ENCODE peak calls at places on chromosomes 4 and X, in nine cellular contexts. D, Y, E, F, Z, T, O, I and A are unnamed samples.

GRCh38 chr4:89222171-89222570 is 85.4 kb downstream of the GPRIN3 start:
- DNase-seq in D (no peak), Y (no peak), E (no peak), F (no peak), Z (no peak), T (no peak), O (no peak), I (no peak), A (no peak)

GRCh38 chrX:117768861-117769604 is 347.6 kb downstream of the KLHL13 start:
- DNase-seq in D (no peak), Y (no peak), E (no peak), F (no peak), Z (no peak), T (no peak), O (no peak), I (no peak), A (no peak)

GRCh38 chr4:168167714-168168284 is 75.5 kb downstream of the ANXA10 start:
- DNase-seq in D (no peak), Y (no peak), E (no peak), F (no peak), Z (no peak), T (no peak), O (no peak), I (no peak), A (no peak)

GRCh38 chrX:150363561-150364346 is 637 bp downstream of the MAMLD1 start:
- DNase-seq in D (no peak), Y (no peak), E (peak), F (peak), Z (no peak), T (no peak), O (peak), I (no peak), A (no peak)

GRCh38 chrX:133670394-133670793 is 255.1 kb upstream of the GPC4 start:
- DNase-seq in D (no peak), Y (no peak), E (no peak), F (peak), Z (no peak), T (no peak), O (no peak), I (no peak), A (no peak)

GRCh38 chr4:2269206-2269531 is 7.3 kb upstream of the MXD4 start:
- DNase-seq in D (no peak), Y (no peak), E (no peak), F (no peak), Z (no peak), T (no peak), O (no peak), I (no peak), A (no peak)

GRCh38 chr4:155582971-155583437 is 83.6 kb upstream of the GUCY1A1 start:
- DNase-seq in D (no peak), Y (no peak), E (no peak), F (no peak), Z (no peak), T (no peak), O (no peak), I (no peak), A (no peak)

GRCh38 chrX:132119821-132120220 is 8.0 kb downstream of the FRMD7 start:
- DNase-seq in D (no peak), Y (no peak), E (no peak), F (peak), Z (no peak), T (no peak), O (no peak), I (no peak), A (no peak)

GRCh38 chr4:92064574-92064973 is 239.2 kb upstream of the GRID2 start:
- DNase-seq in D (no peak), Y (no peak), E (no peak), F (no peak), Z (no peak), T (no peak), O (no peak), I (no peak), A (no peak)

GRCh38 chr4:12495211-12495610 is 988.9 kb downstream of the RAB28 start:
- DNase-seq in D (no peak), Y (no peak), E (no peak), F (no peak), Z (no peak), T (no peak), O (no peak), I (no peak), A (no peak)

GRCh38 chr4:169404959-169405358 is 134.2 kb upstream of the SH3RF1 start:
- DNase-seq in D (no peak), Y (no peak), E (no peak), F (no peak), Z (no peak), T (no peak), O (no peak), I (no peak), A (no peak)

GRCh38 chr4:11729548-11729947 is 300.9 kb upstream of the HS3ST1 start:
- DNase-seq in D (no peak), Y (no peak), E (no peak), F (no peak), Z (no peak), T (no peak), O (no peak), I (no peak), A (no peak)

GRCh38 chrX:23372220-23372902 is 37.7 kb downstream of the PTCHD1 start:
- DNase-seq in D (no peak), Y (no peak), E (no peak), F (no peak), Z (no peak), T (no peak), O (no peak), I (no peak), A (no peak)

GRCh38 chrX:132651411-132652086 is 162.7 kb upstream of the MBNL3 start:
- DNase-seq in D (no peak), Y (no peak), E (no peak), F (no peak), Z (no peak), T (no peak), O (no peak), I (peak), A (no peak)

GRCh38 chrX:24987731-24988130 is 28.0 kb downstream of the ARX start:
- DNase-seq in D (no peak), Y (no peak), E (no peak), F (no peak), Z (no peak), T (no peak), O (no peak), I (no peak), A (no peak)

GRCh38 chrX:100587846-100588245 is 3.1 kb downstream of the TNMD start:
- DNase-seq in D (no peak), Y (no peak), E (no peak), F (no peak), Z (no peak), T (no peak), O (no peak), I (no peak), A (no peak)

GRCh38 chr4:149549911-149550310 is 265.7 kb downstream of the IQCM start:
- DNase-seq in D (no peak), Y (no peak), E (no peak), F (no peak), Z (no peak), T (no peak), O (no peak), I (no peak), A (no peak)

GRCh38 chr4:11495291-11495690 is 66.6 kb upstream of the HS3ST1 start:
- DNase-seq in D (no peak), Y (no peak), E (no peak), F (no peak), Z (no peak), T (no peak), O (no peak), I (no peak), A (no peak)

GRCh38 chr4:3699678-3700077 is 66.5 kb upstream of the ADRA2C start:
- DNase-seq in D (no peak), Y (no peak), E (no peak), F (no peak), Z (no peak), T (no peak), O (no peak), I (no peak), A (no peak)

GRCh38 chr4:972651-973424 is 531 bp downstream of the DGKQ start:
- DNase-seq in D (peak), Y (no peak), E (peak), F (no peak), Z (peak), T (peak), O (no peak), I (no peak), A (no peak)

GRCh38 chr4:23327120-23327519 is 562.7 kb downstream of the PPARGC1A start:
- DNase-seq in D (no peak), Y (no peak), E (no peak), F (no peak), Z (no peak), T (no peak), O (no peak), I (no peak), A (no peak)

GRCh38 chr4:7630559-7631287 is 196.0 kb upstream of the PSAPL1 start:
- DNase-seq in D (no peak), Y (no peak), E (no peak), F (no peak), Z (no peak), T (no peak), O (no peak), I (peak), A (no peak)